ENCODE peak calls at places on chromosome 13, in nine cellular contexts. T, G, H, A, E, F, U, Z and L are unnamed samples.

GRCh38 chr13:48595330-48596127 is 58.2 kb upstream of the CYSLTR2 start:
- DNase-seq in T (peak), F (peak), G (no peak), E (peak), U (peak), H (peak), A (peak), Z (no peak), L (peak)

GRCh38 chr13:100875392-100876043 is 200.9 kb upstream of the TMTC4 start:
- DNase-seq in H (peak), T (no peak), Z (no peak), F (peak), U (peak), G (peak), E (no peak), A (no peak), L (peak)

GRCh38 chr13:52461265-52461664 is 6.0 kb downstream of the CKAP2 start:
- DNase-seq in E (no peak), T (no peak), Z (no peak), A (no peak), F (no peak), H (no peak), U (no peak), G (no peak), L (no peak)

GRCh38 chr13:112486386-112487126 is 101.4 kb downstream of the TUBGCP3 start:
- DNase-seq in A (no peak), H (no peak), E (no peak), T (no peak), U (no peak), G (no peak), F (no peak), Z (no peak), L (no peak)

GRCh38 chr13:40271931-40272775 is 394.3 kb downstream of the FOXO1 start:
- DNase-seq in A (peak), F (peak), U (peak), H (peak), Z (no peak), T (no peak), G (no peak), E (no peak), L (peak)

GRCh38 chr13:114096031-114096485 is 36.4 kb downstream of the RASA3 start:
- DNase-seq in H (no peak), F (no peak), G (no peak), E (no peak), A (no peak), U (no peak), T (no peak), Z (peak), L (no peak)

GRCh38 chr13:101875717-101876393 is 423.4 kb downstream of the ITGBL1 start:
- DNase-seq in H (peak), E (no peak), T (no peak), U (peak), F (peak), G (no peak), A (no peak), Z (no peak), L (peak)

GRCh38 chr13:36966404-36966803 is 32.7 kb downstream of the ALG5 start:
- DNase-seq in A (no peak), Z (no peak), U (no peak), T (no peak), F (no peak), H (no peak), G (no peak), E (no peak), L (no peak)

GRCh38 chr13:39159393-39159792 is 121.1 kb downstream of the NHLRC3 start:
- DNase-seq in H (no peak), U (no peak), A (no peak), E (no peak), T (no peak), F (no peak), Z (no peak), G (no peak), L (no peak)

GRCh38 chr13:91955546-91956355 is 557.3 kb downstream of the GPC5 start:
- DNase-seq in G (no peak), T (no peak), Z (no peak), A (no peak), U (no peak), E (no peak), F (no peak), H (no peak), L (no peak)

GRCh38 chr13:77375554-77375953 is 48.7 kb upstream of the MYCBP2 start:
- DNase-seq in E (no peak), F (no peak), T (no peak), Z (no peak), U (no peak), G (no peak), H (no peak), A (no peak), L (no peak)

GRCh38 chr13:96844195-96844594 is 150.1 kb downstream of the OXGR1 start:
- DNase-seq in U (no peak), T (no peak), A (no peak), F (no peak), H (no peak), G (no peak), E (no peak), Z (no peak), L (no peak)

GRCh38 chr13:45974500-45974899 is 78.0 kb downstream of the ZC3H13 start:
- DNase-seq in U (no peak), F (no peak), A (no peak), G (no peak), E (no peak), T (no peak), Z (no peak), H (peak), L (no peak)

GRCh38 chr13:100063333-100063732 is 25.6 kb upstream of the PCCA start:
- DNase-seq in T (no peak), H (no peak), Z (no peak), E (no peak), U (peak), G (no peak), A (no peak), F (peak), L (no peak)

GRCh38 chr13:108859202-108860012 is 230.0 kb downstream of the MYO16 start:
- DNase-seq in H (peak), F (peak), G (no peak), Z (no peak), T (no peak), E (no peak), U (peak), A (no peak), L (peak)

GRCh38 chr13:51502206-51502651 is 49.4 kb upstream of the INTS6 start:
- DNase-seq in G (peak), H (peak), Z (no peak), U (no peak), F (no peak), T (no peak), A (no peak), E (no peak), L (no peak)

GRCh38 chr13:99307648-99308339 is 595 bp upstream of the GPR183 start:
- DNase-seq in E (peak), A (no peak), Z (no peak), U (peak), F (peak), G (no peak), H (peak), T (no peak), L (peak)

GRCh38 chr13:40624338-40624737 is 42.1 kb downstream of the FOXO1 start:
- DNase-seq in H (no peak), A (no peak), T (no peak), G (no peak), E (no peak), Z (no peak), F (no peak), U (no peak), L (no peak)

GRCh38 chr13:76667551-76667950 is 218.7 kb downstream of the KCTD12 start:
- DNase-seq in F (peak), T (no peak), E (peak), G (no peak), U (peak), H (peak), Z (no peak), A (no peak), L (peak)